ENCODE peak calls at places on chromosomes 12 and 14, in five cellular contexts. K is IMR-90, L is ovary, Y is astrocyte of the spinal cord, A is psoas muscle. O is an unnamed sample.

GRCh38 chr14:100691395-100692025 is 35.2 kb upstream of the DLK1 start:
- DNase-seq in K (no peak), L (no peak), Y (no peak), A (no peak), O (no peak)

GRCh38 chr12:6925543-6926279 is 2.0 kb upstream of the ATN1 start:
- DNase-seq in K (peak), L (peak), Y (peak), A (peak), O (peak)

GRCh38 chr12:121786441-121786825 is 7.1 kb downstream of the RHOF start:
- DNase-seq in K (peak), L (peak), Y (peak), A (peak), O (peak)

GRCh38 chr12:83827193-83827592 is 1085.4 kb downstream of the SLC6A15 start:
- DNase-seq in K (no peak), L (no peak), Y (no peak), A (no peak), O (no peak)

GRCh38 chr14:89351364-89351957 is 65.6 kb downstream of the FOXN3 start:
- DNase-seq in K (peak), L (peak), Y (peak), A (no peak), O (no peak)

GRCh38 chr12:77053259-77053658 is 12.1 kb downstream of the E2F7 start:
- DNase-seq in K (no peak), L (no peak), Y (no peak), A (no peak), O (no peak)

GRCh38 chr14:90368946-90369721 is 27.7 kb upstream of the CALM1 start:
- DNase-seq in K (peak), L (no peak), Y (no peak), A (no peak), O (peak)

GRCh38 chr12:62519043-62519442 is 52.4 kb downstream of the MON2 start:
- DNase-seq in K (no peak), L (no peak), Y (no peak), A (no peak), O (no peak)

GRCh38 chr12:32705783-32706182 is 26.7 kb downstream of the DNM1L start:
- DNase-seq in K (no peak), L (no peak), Y (no peak), A (no peak), O (no peak)

GRCh38 chr12:54128466-54128865 is 60.3 kb downstream of the SMUG1 start:
- DNase-seq in K (no peak), L (no peak), Y (no peak), A (no peak), O (no peak)

GRCh38 chr12:96514328-96514727 is 25.0 kb downstream of the CFAP54 start:
- DNase-seq in K (peak), L (no peak), Y (peak), A (no peak), O (no peak)

GRCh38 chr14:68853749-68854148 is 60.9 kb upstream of the ZFP36L1 start:
- DNase-seq in K (no peak), L (no peak), Y (no peak), A (no peak), O (no peak)

GRCh38 chr12:84046869-84047268 is 865.7 kb downstream of the SLC6A15 start:
- DNase-seq in K (no peak), L (no peak), Y (no peak), A (no peak), O (peak)

GRCh38 chr12:92132282-92132681 is 13.4 kb downstream of the BTG1 start:
- DNase-seq in K (no peak), L (no peak), Y (no peak), A (no peak), O (no peak)

GRCh38 chr14:20734079-20734806 is 11.4 kb upstream of the EDDM3A start:
- DNase-seq in K (no peak), L (no peak), Y (no peak), A (no peak), O (no peak)

GRCh38 chr12:56461235-56462159 is 6.9 kb upstream of the SPRYD4 start:
- DNase-seq in K (peak), L (no peak), Y (peak), A (no peak), O (peak)

GRCh38 chr12:122990961-122991622 is 10.6 kb downstream of the ARL6IP4 start:
- DNase-seq in K (no peak), L (no peak), Y (no peak), A (peak), O (no peak)

GRCh38 chr14:53855574-53855973 is 101.1 kb downstream of the BMP4 start:
- DNase-seq in K (no peak), L (no peak), Y (no peak), A (no peak), O (no peak)

GRCh38 chr12:6758511-6758910 is 5.6 kb upstream of the MLF2 start:
- DNase-seq in K (no peak), L (no peak), Y (no peak), A (no peak), O (no peak)

GRCh38 chr14:99137913-99138571 is 134.0 kb downstream of the BCL11B start:
- DNase-seq in K (no peak), L (no peak), Y (no peak), A (no peak), O (no peak)

GRCh38 chr12:47982311-47982710 is 18.9 kb downstream of the TMEM106C start:
- DNase-seq in K (no peak), L (no peak), Y (no peak), A (no peak), O (no peak)

GRCh38 chr12:106045251-106045674 is 93.5 kb downstream of the NUAK1 start:
- DNase-seq in K (no peak), L (no peak), Y (no peak), A (no peak), O (no peak)

GRCh38 chr14:74480051-74480450 is 13.1 kb downstream of the NPC2 start:
- DNase-seq in K (peak), L (no peak), Y (no peak), A (no peak), O (no peak)

GRCh38 chr12:34358198-34358597 is 335.9 kb downstream of the ALG10 start:
- DNase-seq in K (no peak), L (no peak), Y (no peak), A (no peak), O (no peak)

GRCh38 chr12:116564080-116564479 is 4.9 kb downstream of the MAP1LC3B2 start:
- DNase-seq in K (no peak), L (no peak), Y (no peak), A (no peak), O (no peak)

DNA sequence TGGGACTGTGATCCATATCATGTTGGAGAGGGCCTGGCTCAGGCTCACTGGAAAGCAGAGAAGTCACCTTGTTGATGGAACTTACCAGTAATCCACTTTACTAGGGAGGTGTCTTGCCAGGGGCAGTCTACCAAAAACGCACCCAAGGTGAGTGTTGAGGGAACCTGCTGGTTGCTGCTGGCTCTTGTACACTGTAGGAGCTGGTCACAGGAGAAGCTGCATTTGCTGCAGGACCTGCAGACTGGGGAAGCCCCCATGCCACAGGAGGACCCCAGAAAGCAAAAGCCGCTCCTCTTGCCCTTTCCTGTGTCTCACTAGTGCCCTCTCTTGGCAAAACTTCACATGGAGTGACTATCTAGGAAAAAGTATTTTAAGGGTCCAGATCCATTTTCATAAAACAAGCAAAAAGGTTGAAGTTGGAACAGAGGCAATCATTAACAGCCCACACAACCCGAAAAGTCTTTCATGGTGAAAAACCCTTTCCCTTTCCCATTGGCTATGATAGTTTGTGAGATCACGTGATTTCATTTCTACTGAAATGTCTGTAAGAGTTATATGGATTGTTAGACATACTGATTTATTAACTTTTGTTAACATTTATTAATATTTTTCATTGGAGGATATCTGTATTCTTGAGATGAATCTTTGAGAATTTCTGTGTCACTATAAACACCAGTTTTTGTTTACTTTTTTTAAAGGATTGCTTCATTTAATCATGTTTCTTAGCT is 59.2 kb downstream of the RASSF8 start:
- DNase-seq in K (peak), L (no peak), Y (no peak), A (peak), O (no peak)
- TF ChIP-seq CTCF in K (peak), L (no peak), Y (peak), A (peak), O (peak)

DNA sequence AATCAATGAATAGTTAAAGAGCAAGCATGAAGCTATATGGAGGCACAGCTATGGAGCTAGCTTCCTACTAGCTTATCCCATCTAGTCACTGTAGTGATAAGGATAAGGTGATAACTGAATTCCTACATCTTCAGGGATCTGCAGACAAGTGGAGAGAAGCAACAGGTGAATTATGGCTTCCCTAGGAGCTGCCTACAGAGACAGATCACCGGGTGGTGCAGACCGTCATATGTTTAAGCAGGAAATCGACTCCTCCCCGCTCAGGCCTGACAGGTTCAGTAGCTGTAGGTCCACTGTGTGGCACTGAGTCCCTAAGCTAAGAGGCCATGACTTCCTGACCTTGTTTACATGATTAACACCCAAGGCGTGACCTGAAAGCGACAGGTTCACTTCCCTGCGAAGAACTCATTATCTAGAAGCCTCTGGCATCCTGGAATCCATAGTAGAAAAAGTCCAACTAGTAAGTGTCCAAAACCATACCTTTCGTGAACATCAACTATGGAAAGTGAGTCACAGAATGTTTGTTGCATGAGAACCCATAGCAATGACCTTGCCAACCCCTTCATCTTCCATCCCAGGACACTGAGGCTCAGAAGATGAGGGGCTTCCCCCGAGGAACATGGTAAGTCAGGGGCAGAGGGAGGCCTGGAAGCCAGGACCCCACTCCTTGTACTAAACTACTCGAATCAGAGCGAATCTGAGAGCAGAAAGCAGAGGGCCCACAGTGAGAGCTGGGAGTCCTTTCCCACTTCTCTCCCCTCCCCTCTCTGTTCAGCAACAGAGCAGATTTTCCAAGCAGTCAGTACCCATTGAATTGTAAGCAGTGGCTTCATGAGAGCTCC is 75.4 kb upstream of the CCND2 start:
- DNase-seq in K (no peak), L (no peak), Y (no peak), A (no peak), O (no peak)
- H3K4me3 ChIP-seq in K (no peak), L (no peak), Y (no peak), A (no peak), O (no peak)

DNA sequence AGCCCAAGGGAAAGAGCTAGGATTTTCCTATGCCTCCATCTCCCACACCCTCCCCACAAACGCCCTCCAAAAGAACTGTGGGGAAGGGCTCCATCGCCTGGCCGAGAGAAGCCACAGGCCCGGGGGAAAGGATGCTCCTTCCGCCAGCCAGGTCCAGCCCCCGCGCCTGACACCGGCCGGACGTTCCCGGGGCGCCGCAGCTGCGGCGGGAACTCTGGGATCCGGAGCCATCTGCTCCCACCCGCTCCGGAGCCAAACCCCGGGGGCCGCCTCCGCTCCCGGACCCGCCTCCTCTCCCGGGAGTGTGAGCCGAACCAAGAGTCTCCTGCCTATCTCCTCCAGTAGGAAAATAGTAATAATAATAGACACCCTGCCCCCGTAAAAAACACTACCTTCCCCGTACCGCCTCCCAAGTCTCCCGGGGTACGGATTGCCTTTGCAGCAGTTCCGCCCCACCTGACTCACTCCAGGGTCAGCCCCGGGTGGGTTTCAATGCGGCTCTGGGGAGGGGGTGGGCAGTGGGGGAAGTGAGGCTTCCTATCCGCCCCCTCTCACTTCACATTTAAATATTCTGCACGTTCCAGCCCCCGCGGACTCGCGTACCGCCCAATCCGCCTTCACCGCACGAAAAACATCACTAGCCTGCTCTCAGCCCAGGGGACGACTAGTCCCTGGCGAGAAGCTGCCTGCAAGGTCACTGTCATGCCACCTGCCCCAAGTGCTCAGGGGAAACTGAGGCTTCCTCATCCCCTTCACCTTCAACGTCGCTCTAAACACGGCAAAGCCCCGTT is 2.4 kb downstream of the AGAP2 start:
- DNase-seq in K (peak), L (peak), Y (no peak), A (no peak), O (no peak)
- TF ChIP-seq CTCF in K (peak), L (no peak), Y (peak), A (no peak), O (peak)

GRCh38 chr12:132145334-132145733 is 1.1 kb downstream of the NOC4L start:
- DNase-seq in K (no peak), L (no peak), Y (no peak), A (peak), O (no peak)
- H3K4me3 ChIP-seq in K (no peak), L (peak), Y (peak), A (peak), O (peak)

DNA sequence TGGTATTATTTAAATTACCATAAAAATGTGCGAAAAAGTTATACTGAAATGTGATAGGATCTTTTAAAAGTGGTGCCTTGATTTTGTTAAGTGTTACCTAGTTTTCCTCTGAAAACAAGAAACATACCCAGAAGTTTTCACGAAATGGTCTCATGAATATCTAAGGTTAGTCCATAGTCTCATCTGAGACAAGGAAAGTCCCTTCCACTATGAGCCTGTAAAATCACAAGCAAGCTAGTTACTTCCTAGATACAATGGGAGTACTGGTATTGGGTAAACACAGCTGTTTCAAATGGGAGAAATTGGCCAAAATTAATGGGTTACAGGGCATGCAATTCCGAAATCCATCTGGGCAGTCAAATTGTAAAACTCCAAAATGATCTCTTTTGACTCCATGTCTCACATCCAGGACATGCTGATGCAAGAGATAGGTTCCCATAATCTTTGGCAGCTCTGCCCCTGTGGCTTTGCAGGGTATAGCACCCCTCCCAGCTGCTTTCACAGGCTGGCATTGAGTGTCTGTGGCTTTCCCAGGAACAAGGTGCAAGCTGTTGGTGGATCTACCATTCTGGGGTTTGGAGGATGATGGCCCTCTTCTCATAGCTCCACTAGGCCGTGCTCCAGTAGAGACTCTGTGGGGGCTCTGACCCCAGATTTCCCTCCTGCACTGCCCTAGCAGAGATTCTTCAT is 271.4 kb downstream of the NAV3 start:
- DNase-seq in K (no peak), L (no peak), Y (no peak), A (no peak), O (no peak)
- TF ChIP-seq CTCF in K (no peak), L (no peak), Y (no peak), A (no peak), O (no peak)

GRCh38 chr12:213527-213932 is 427 bp downstream of the SLC6A12 start:
- DNase-seq in K (no peak), L (no peak), Y (no peak), A (no peak), O (no peak)
- H3K4me3 ChIP-seq in K (no peak), L (no peak), Y (no peak), A (no peak), O (no peak)

GRCh38 chr14:61992139-61992538 is 229.9 kb downstream of the SNAPC1 start:
- DNase-seq in K (no peak), L (no peak), Y (no peak), A (no peak), O (no peak)

DNA sequence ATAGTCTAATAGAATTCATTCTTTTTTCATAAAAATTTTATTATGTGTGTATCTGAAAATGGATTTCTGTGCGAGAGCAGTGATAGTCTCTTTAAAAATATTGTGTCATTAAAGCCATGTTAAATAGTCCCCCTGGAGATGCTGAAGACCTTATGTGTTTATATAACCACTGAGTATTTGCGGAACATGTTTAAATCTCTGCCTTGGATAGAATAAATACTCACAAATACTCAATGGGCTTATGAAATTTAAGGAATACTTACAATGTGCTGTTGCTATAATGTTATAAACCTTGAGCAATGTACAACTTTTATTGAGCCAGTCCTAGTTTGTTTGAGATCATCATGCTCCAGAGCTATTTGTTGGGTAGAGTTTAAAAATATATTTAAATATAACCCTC is 226.0 kb downstream of the SNAPC1 start:
- DNase-seq in K (no peak), L (no peak), Y (no peak), A (no peak), O (no peak)
- TF ChIP-seq CTCF in K (no peak), L (no peak), Y (no peak), A (no peak), O (no peak)

GRCh38 chr14:32727827-32728226 is 210.9 kb upstream of the NPAS3 start:
- DNase-seq in K (no peak), L (no peak), Y (no peak), A (no peak), O (no peak)

GRCh38 chr14:32722631-32723183 is 216.0 kb upstream of the NPAS3 start:
- DNase-seq in K (no peak), L (no peak), Y (no peak), A (peak), O (no peak)

GRCh38 chr14:32728526-32728925 is 210.2 kb upstream of the NPAS3 start:
- DNase-seq in K (no peak), L (no peak), Y (no peak), A (no peak), O (no peak)

GRCh38 chr14:32726516-32726915 is 212.2 kb upstream of the NPAS3 start:
- DNase-seq in K (no peak), L (no peak), Y (no peak), A (no peak), O (no peak)

DNA sequence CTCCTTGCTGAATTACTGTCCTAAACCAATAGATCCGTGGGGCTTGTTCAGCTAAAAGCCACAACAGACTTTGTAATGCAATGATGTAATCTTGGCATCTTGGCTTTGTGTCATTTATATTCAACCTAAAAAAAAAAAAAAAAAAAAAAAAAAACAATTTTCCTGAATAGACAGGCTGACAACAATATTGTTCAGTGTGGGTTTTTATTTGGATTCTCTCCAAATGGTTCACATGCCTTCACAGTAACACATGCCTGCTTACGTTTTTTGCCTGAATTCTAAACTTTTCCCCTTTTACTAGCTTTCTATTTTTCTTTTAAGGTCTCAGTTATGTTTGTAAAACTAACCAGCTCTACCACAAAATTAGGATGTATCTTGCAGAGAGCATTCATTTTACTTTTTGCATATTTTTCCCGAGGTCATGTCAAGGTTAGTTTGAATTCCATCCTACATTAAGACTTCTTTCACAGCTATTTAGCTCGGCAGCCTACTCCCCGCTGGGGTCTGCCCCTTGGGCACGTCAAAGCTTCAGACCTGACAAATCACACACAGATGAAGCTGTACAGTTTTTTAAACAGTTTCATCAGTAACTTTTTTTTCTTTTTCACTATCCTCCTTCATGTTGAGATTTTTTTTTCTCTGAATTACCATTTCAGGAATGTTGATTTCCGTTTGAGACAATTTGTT is 213.7 kb upstream of the NPAS3 start:
- DNase-seq in K (peak), L (no peak), Y (peak), A (no peak), O (peak)
- H3K4me3 ChIP-seq in K (peak), L (no peak), Y (peak), A (peak), O (peak)